ENCODE peak calls at places on chromosome 17, in nine cellular contexts. S, G, P, M, L, X, H, Q and F are unnamed samples. For H3K4me1, the result is how much of the 10 kb centered on the place peaks cover.

GRCh38 chr17:50155115-50155819 is 4.8 kb upstream of the PPP1R9B start:
- DNase-seq in Q (no peak), S (peak), H (no peak), P (no peak), M (peak), G (no peak), L (no peak), X (no peak), F (no peak)

GRCh38 chr17:63600569-63601438 is at the start of gene TACO1:
- DNase-seq in P (peak), L (peak), X (peak), G (peak), S (peak), H (peak), Q (peak), M (peak), F (peak)

GRCh38 chr17:3558603-3559269 is 1.1 kb upstream of the TRPV3 start:
- DNase-seq in G (peak), H (peak), M (peak), L (no peak), Q (no peak), S (peak), P (no peak), X (no peak), F (peak)

GRCh38 chr17:74125160-74125559 is 78.3 kb upstream of the RPL38 start:
- DNase-seq in L (no peak), Q (peak), X (no peak), G (peak), S (no peak), H (no peak), M (no peak), P (no peak), F (no peak)

GRCh38 chr17:57921342-57921741 is 33.9 kb downstream of the CUEDC1 start:
- DNase-seq in L (no peak), Q (no peak), G (no peak), X (no peak), S (no peak), H (no peak), M (peak), P (no peak), F (no peak)

GRCh38 chr17:19650826-19651225 is 2.3 kb downstream of the ALDH3A2 start:
- DNase-seq in P (no peak), Q (no peak), X (no peak), L (no peak), G (no peak), H (peak), S (no peak), M (peak), F (no peak)

GRCh38 chr17:55833311-55833710 is 82.5 kb downstream of the PCTP start:
- DNase-seq in S (no peak), G (no peak), P (no peak), X (no peak), L (no peak), M (peak), Q (no peak), H (no peak), F (no peak)

GRCh38 chr17:41655611-41656111 is 31.3 kb upstream of the KRT17 start:
- DNase-seq in P (peak), G (peak), Q (no peak), S (no peak), M (no peak), X (peak), H (peak), L (no peak), F (no peak)

GRCh38 chr17:57370583-57370982 is 114.3 kb downstream of the MSI2 start:
- DNase-seq in X (no peak), L (no peak), H (no peak), G (no peak), S (no peak), M (no peak), P (no peak), Q (no peak), F (no peak)

GRCh38 chr17:77592503-77592902 is 366.0 kb upstream of the TNRC6C start:
- DNase-seq in H (no peak), M (no peak), S (no peak), P (no peak), L (no peak), G (no peak), Q (peak), X (no peak), F (no peak)

GRCh38 chr17:8520981-8521380 is 85.3 kb downstream of the NDEL1 start:
- DNase-seq in M (no peak), S (no peak), H (no peak), X (no peak), Q (no peak), G (no peak), L (no peak), P (no peak), F (no peak)

GRCh38 chr17:76716146-76716833 is 5.5 kb upstream of the MXRA7 start:
- DNase-seq in S (no peak), L (no peak), M (peak), P (no peak), G (no peak), X (no peak), H (peak), Q (no peak), F (no peak)

GRCh38 chr17:4270746-4271145 is 7.0 kb upstream of the ANKFY1 start:
- DNase-seq in S (no peak), G (no peak), H (no peak), X (no peak), L (no peak), P (no peak), Q (no peak), M (no peak), F (no peak)

GRCh38 chr17:56983380-56983779 is 5.4 kb downstream of the SCPEP1 start:
- DNase-seq in H (no peak), S (no peak), G (no peak), Q (no peak), M (no peak), X (no peak), P (no peak), L (no peak), F (no peak)

GRCh38 chr17:38352245-38353083 is 820 bp downstream of the SOCS7 start:
- DNase-seq in L (no peak), M (peak), G (peak), Q (peak), P (no peak), S (no peak), H (peak), X (peak), F (peak)

GRCh38 chr17:5762191-5762590 is 177.9 kb upstream of the NLRP1 start:
- DNase-seq in H (peak), P (no peak), Q (no peak), M (no peak), G (no peak), S (no peak), X (no peak), L (no peak), F (no peak)

GRCh38 chr17:34755371-34755770 is 176.0 kb downstream of the TMEM132E start:
- DNase-seq in L (no peak), Q (no peak), G (peak), P (no peak), S (no peak), H (no peak), M (no peak), X (no peak), F (no peak)

GRCh38 chr17:59638553-59638952 is 18.9 kb downstream of the CLTC start:
- DNase-seq in X (no peak), G (no peak), L (no peak), M (no peak), Q (no peak), H (no peak), S (no peak), P (no peak), F (no peak)

GRCh38 chr17:46044989-46045388 is 45.9 kb downstream of the STH start:
- DNase-seq in M (no peak), G (no peak), H (no peak), P (no peak), Q (no peak), S (no peak), X (no peak), L (no peak), F (no peak)

GRCh38 chr17:5665164-5665563 is 80.9 kb upstream of the NLRP1 start:
- DNase-seq in L (no peak), X (no peak), G (no peak), S (no peak), M (peak), H (no peak), Q (no peak), P (no peak), F (no peak)

GRCh38 chr17:21551081-21551881 is 141.0 kb upstream of the KCNJ18 start:
- DNase-seq in H (peak), P (peak), X (peak), G (no peak), M (peak), L (peak), S (peak), Q (peak), F (peak)

GRCh38 chr17:40561294-40561870 is 3.9 kb downstream of the CCR7 start:
- DNase-seq in P (no peak), L (no peak), X (no peak), S (peak), G (no peak), H (no peak), Q (no peak), M (no peak), F (no peak)

GRCh38 chr17:61009619-61010018 is 332.0 kb downstream of the BCAS3 start:
- DNase-seq in Q (no peak), G (no peak), H (no peak), M (peak), X (no peak), P (no peak), S (peak), L (no peak), F (peak)

GRCh38 chr17:50318551-50319310 is 27.2 kb upstream of the XYLT2 start:
- DNase-seq in S (no peak), Q (no peak), L (no peak), M (no peak), X (no peak), H (peak), G (no peak), P (no peak), F (no peak)

GRCh38 chr17:73126716-73127473 is 34.4 kb upstream of the SLC39A11 start:
- DNase-seq in S (no peak), L (no peak), P (peak), M (peak), X (no peak), G (no peak), H (no peak), Q (peak), F (no peak)

GRCh38 chr17:49193513-49194296 is 16.7 kb downstream of the GNGT2 start:
- DNase-seq in G (peak), H (peak), Q (peak), P (peak), M (peak), S (peak), L (peak), X (peak), F (peak)

GRCh38 chr17:8572767-8573166 is 57.8 kb downstream of the MYH10 start:
- DNase-seq in Q (no peak), X (no peak), M (peak), P (no peak), H (no peak), G (no peak), S (no peak), L (no peak), F (no peak)

GRCh38 chr17:40433551-40434384 is 9.5 kb upstream of the IGFBP4 start:
- DNase-seq in H (no peak), Q (peak), M (peak), S (no peak), G (peak), X (peak), P (no peak), L (no peak), F (peak)

GRCh38 chr17:55334285-55334684 is 69.5 kb downstream of the HLF start:
- DNase-seq in G (no peak), Q (no peak), L (no peak), X (no peak), M (peak), S (no peak), P (peak), H (no peak), F (no peak)

GRCh38 chr17:20302191-20302917 is 165.0 kb downstream of the LGALS9B start:
- DNase-seq in P (no peak), G (no peak), S (peak), Q (no peak), X (no peak), L (no peak), M (peak), H (no peak), F (no peak)

GRCh38 chr17:3916013-3916696 is at the start of gene P2RX1:
- DNase-seq in Q (no peak), H (no peak), P (no peak), G (no peak), L (no peak), X (no peak), M (no peak), S (peak), F (no peak)

GRCh38 chr17:6231886-6232767 is 161.9 kb downstream of the WSCD1 start:
- DNase-seq in G (peak), M (no peak), H (peak), S (no peak), L (no peak), Q (no peak), P (no peak), X (peak), F (no peak)

GRCh38 chr17:6682339-6682738 is 30.8 kb downstream of the C17orf100 start:
- DNase-seq in X (no peak), Q (no peak), P (no peak), M (no peak), L (no peak), G (no peak), S (no peak), H (no peak), F (no peak)

GRCh38 chr17:60135951-60136666 is 13.7 kb upstream of the CA4 start:
- DNase-seq in P (no peak), H (no peak), X (peak), G (no peak), L (no peak), Q (no peak), M (no peak), S (no peak), F (peak)

GRCh38 chr17:37570527-37571093 is 38.6 kb downstream of the SYNRG start:
- DNase-seq in S (peak), P (peak), G (peak), H (peak), L (peak), X (peak), Q (peak), M (peak), F (peak)

GRCh38 chr17:74442670-74443515 is 11.0 kb downstream of the GPRC5C start:
- DNase-seq in P (peak), L (peak), S (no peak), H (no peak), Q (peak), G (peak), X (peak), M (peak), F (no peak)

DNA sequence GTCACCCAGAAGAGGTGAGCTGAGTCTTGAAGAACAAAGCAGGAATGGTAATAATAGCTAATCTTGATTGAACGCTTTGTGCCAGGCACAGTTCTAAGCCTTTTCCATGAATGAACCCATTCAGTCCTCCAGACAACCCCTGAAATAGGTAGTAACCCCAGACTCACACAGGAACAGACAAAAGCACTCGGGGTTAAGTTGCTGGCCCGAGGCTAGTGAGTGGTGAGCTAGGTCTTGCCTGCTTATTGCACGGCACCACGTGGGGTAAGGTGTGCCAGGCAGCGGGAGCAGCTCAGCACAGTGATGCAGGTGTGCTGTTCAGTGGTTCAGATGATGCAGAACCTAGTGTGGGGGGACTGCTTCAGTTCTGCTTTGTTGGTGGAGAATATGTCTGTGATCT is 181.6 kb downstream of the RAB11FIP4 start:
- DNase-seq in P (no peak), H (peak), S (no peak), Q (no peak), X (no peak), M (no peak), L (no peak), G (no peak), F (no peak)
- H3K4me2 ChIP-seq in P (no peak), H (no peak), S (no peak), Q (peak), X (no peak), M (peak), L (no peak), G (no peak), F (no peak)

GRCh38 chr17:83201206-83202001 is 122.0 kb downstream of the METRNL start:
- DNase-seq in L (no peak), P (no peak), H (no peak), X (no peak), M (peak), Q (no peak), G (no peak), S (no peak), F (no peak)
- H3K4me1 ChIP-seq in L (under half), P (under half), H (under half), X (under half), M (half or more), Q (under half), G (under half), S (under half), F (under half)

GRCh38 chr17:67433248-67433924 is 56.3 kb downstream of the PITPNC1 start:
- DNase-seq in M (no peak), H (no peak), S (no peak), X (peak), P (no peak), Q (no peak), L (no peak), G (peak), F (no peak)
- H3K4me2 ChIP-seq in M (no peak), H (no peak), S (no peak), X (no peak), P (no peak), Q (no peak), L (peak), G (no peak), F (no peak)

GRCh38 chr17:17111401-17112393 is 69.4 kb downstream of the MPRIP start:
- DNase-seq in H (no peak), M (no peak), P (no peak), Q (no peak), S (no peak), X (no peak), G (no peak), L (no peak), F (no peak)

GRCh38 chr17:17109231-17109630 is 67.0 kb downstream of the MPRIP start:
- DNase-seq in Q (no peak), M (no peak), S (no peak), L (no peak), H (no peak), P (peak), G (no peak), X (no peak), F (no peak)

GRCh38 chr17:17109896-17110295 is 67.6 kb downstream of the MPRIP start:
- DNase-seq in G (no peak), P (peak), Q (no peak), H (peak), X (no peak), L (no peak), S (no peak), M (no peak), F (no peak)

GRCh38 chr17:17108681-17109049 is 66.4 kb downstream of the MPRIP start:
- DNase-seq in H (no peak), S (no peak), G (no peak), L (no peak), X (peak), Q (peak), M (peak), P (peak), F (no peak)

DNA sequence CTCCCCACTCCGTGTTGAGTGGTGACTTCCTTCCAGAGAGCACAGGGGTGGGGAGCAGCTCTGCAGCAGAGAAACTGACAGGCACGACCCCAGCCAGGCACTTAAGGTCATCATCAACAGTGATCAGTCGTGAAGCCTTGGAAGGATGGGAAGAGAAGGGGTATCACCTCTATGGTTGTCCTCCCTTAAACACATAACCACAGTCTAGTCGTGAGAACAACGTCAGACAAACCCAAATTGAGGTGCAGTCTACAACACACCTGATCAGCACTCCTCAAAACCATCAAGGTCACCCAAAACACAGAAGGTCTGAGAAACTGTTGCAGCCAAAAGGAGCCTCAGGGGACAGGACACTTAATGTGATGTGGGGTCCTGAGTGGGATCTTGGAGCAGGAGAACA is 68.3 kb downstream of the MPRIP start:
- DNase-seq in L (no peak), Q (no peak), G (no peak), P (no peak), H (no peak), M (no peak), X (no peak), S (no peak), F (no peak)
- H3K4me1 ChIP-seq in L (under half), Q (under half), G (under half), P (half or more), H (half or more), M (under half), X (under half), S (under half), F (under half)

GRCh38 chr17:27283057-27283456 is 10.9 kb upstream of the WSB1 start:
- DNase-seq in Q (no peak), X (no peak), L (no peak), S (no peak), P (no peak), G (no peak), M (no peak), H (no peak), F (peak)
- H3K4me2 ChIP-seq in Q (no peak), X (no peak), L (no peak), S (no peak), P (no peak), G (no peak), M (no peak), H (no peak), F (peak)

GRCh38 chr17:81419333-81419885 is 24.2 kb downstream of the BAHCC1 start:
- DNase-seq in M (peak), H (peak), L (peak), Q (peak), S (no peak), G (no peak), P (peak), X (no peak), F (no peak)
- H3K4me1 ChIP-seq in M (half or more), H (under half), L (half or more), Q (half or more), S (under half), G (under half), P (half or more), X (under half), F (under half)